ENCODE peak calls at places on chromosomes 5 and 9, in nine cellular contexts. One of them, this sample, is unnamed.
A peak's percentile ranks its signal among the peaks of the same experiment; 100 is the strongest.

GRCh38 chr5:119200795-119201194 is 129.9 kb downstream of the DMXL1 start:
- DNase-seq in HL-60: no peak
- DNase-seq in A673: no peak
- DNase-seq in right cardiac atrium: no peak
- DNase-seq in GM06990: no peak
- DNase-seq in A549: no peak
- DNase-seq in neuronal stem cell: no peak
- DNase-seq in adrenal gland: no peak
- DNase-seq in brain microvascular endothelial cell: no peak
- DNase-seq in this sample: no peak

GRCh38 chr9:85089188-85089969 is 419.9 kb downstream of the NTRK2 start:
- DNase-seq in GM06990: no peak
- DNase-seq in A673: no peak
- DNase-seq in neuronal stem cell: no peak
- DNase-seq in brain microvascular endothelial cell: no peak
- DNase-seq in A549: no peak
- DNase-seq in HL-60: no peak
- DNase-seq in right cardiac atrium: no peak
- DNase-seq in adrenal gland: no peak
- DNase-seq in this sample: no peak

GRCh38 chr9:101235105-101235866 is 149.5 kb downstream of the BAAT start:
- DNase-seq in HL-60: no peak
- DNase-seq in A673: peak; percentile 49
- DNase-seq in neuronal stem cell: peak; percentile 36
- DNase-seq in brain microvascular endothelial cell: no peak
- DNase-seq in adrenal gland: no peak
- DNase-seq in right cardiac atrium: no peak
- DNase-seq in GM06990: no peak
- DNase-seq in A549: peak; percentile 35
- DNase-seq in this sample: no peak

GRCh38 chr9:108478871-108479332 is 376.9 kb downstream of the ACTL7B start:
- DNase-seq in A549: peak; percentile 23
- DNase-seq in A673: no peak
- DNase-seq in right cardiac atrium: no peak
- DNase-seq in neuronal stem cell: no peak
- DNase-seq in GM06990: peak; percentile 3
- DNase-seq in brain microvascular endothelial cell: peak; percentile 81
- DNase-seq in HL-60: no peak
- DNase-seq in adrenal gland: no peak
- DNase-seq in this sample: no peak

GRCh38 chr5:119411291-119411934 is 40.9 kb upstream of the HSD17B4 start:
- DNase-seq in A673: no peak
- DNase-seq in A549: no peak
- DNase-seq in HL-60: no peak
- DNase-seq in brain microvascular endothelial cell: peak; percentile 52
- DNase-seq in right cardiac atrium: no peak
- DNase-seq in adrenal gland: no peak
- DNase-seq in GM06990: no peak
- DNase-seq in neuronal stem cell: no peak
- DNase-seq in this sample: no peak

GRCh38 chr5:168128556-168128955 is 162.9 kb upstream of the WWC1 start:
- DNase-seq in HL-60: no peak
- DNase-seq in adrenal gland: no peak
- DNase-seq in A673: no peak
- DNase-seq in A549: no peak
- DNase-seq in brain microvascular endothelial cell: no peak
- DNase-seq in neuronal stem cell: no peak
- DNase-seq in right cardiac atrium: peak; percentile 49
- DNase-seq in GM06990: no peak
- DNase-seq in this sample: no peak

GRCh38 chr5:39202594-39203290 is 16.6 kb downstream of the FYB1 start:
- DNase-seq in right cardiac atrium: no peak
- DNase-seq in GM06990: no peak
- DNase-seq in neuronal stem cell: no peak
- DNase-seq in adrenal gland: no peak
- DNase-seq in brain microvascular endothelial cell: no peak
- DNase-seq in A549: no peak
- DNase-seq in A673: no peak
- DNase-seq in HL-60: peak; percentile 70
- DNase-seq in this sample: no peak

GRCh38 chr5:74126294-74126693 is 500.3 kb downstream of the ARHGEF28 start:
- DNase-seq in brain microvascular endothelial cell: no peak
- DNase-seq in adrenal gland: no peak
- DNase-seq in HL-60: no peak
- DNase-seq in neuronal stem cell: no peak
- DNase-seq in A673: no peak
- DNase-seq in GM06990: no peak
- DNase-seq in A549: no peak
- DNase-seq in right cardiac atrium: no peak
- DNase-seq in this sample: no peak

GRCh38 chr5:127203818-127204217 is 86.8 kb upstream of the MEGF10 start:
- DNase-seq in A549: no peak
- DNase-seq in neuronal stem cell: no peak
- DNase-seq in brain microvascular endothelial cell: peak; percentile 54
- DNase-seq in HL-60: no peak
- DNase-seq in right cardiac atrium: no peak
- DNase-seq in A673: no peak
- DNase-seq in adrenal gland: no peak
- DNase-seq in GM06990: no peak
- DNase-seq in this sample: no peak

GRCh38 chr9:110880123-110880522 is 158.1 kb downstream of the LPAR1 start:
- DNase-seq in brain microvascular endothelial cell: peak; percentile 30
- DNase-seq in GM06990: no peak
- DNase-seq in A549: no peak
- DNase-seq in neuronal stem cell: no peak
- DNase-seq in HL-60: no peak
- DNase-seq in right cardiac atrium: no peak
- DNase-seq in A673: no peak
- DNase-seq in adrenal gland: no peak
- DNase-seq in this sample: no peak

GRCh38 chr5:42361321-42361688 is 61.9 kb upstream of the GHR start:
- DNase-seq in HL-60: no peak
- DNase-seq in neuronal stem cell: no peak
- DNase-seq in right cardiac atrium: no peak
- DNase-seq in A673: no peak
- DNase-seq in GM06990: no peak
- DNase-seq in adrenal gland: no peak
- DNase-seq in A549: no peak
- DNase-seq in brain microvascular endothelial cell: no peak
- DNase-seq in this sample: peak; percentile 9

GRCh38 chr5:93584531-93585053 is 1.6 kb downstream of the NR2F1 start:
- DNase-seq in A549: no peak
- DNase-seq in adrenal gland: no peak
- DNase-seq in neuronal stem cell: no peak
- DNase-seq in brain microvascular endothelial cell: no peak
- DNase-seq in GM06990: no peak
- DNase-seq in right cardiac atrium: no peak
- DNase-seq in A673: no peak
- DNase-seq in HL-60: no peak
- DNase-seq in this sample: peak; percentile 82

GRCh38 chr9:104866186-104866585 is 61.8 kb downstream of the ABCA1 start:
- DNase-seq in A549: no peak
- DNase-seq in GM06990: no peak
- DNase-seq in A673: no peak
- DNase-seq in right cardiac atrium: no peak
- DNase-seq in brain microvascular endothelial cell: peak; percentile 52
- DNase-seq in neuronal stem cell: no peak
- DNase-seq in adrenal gland: no peak
- DNase-seq in HL-60: no peak
- DNase-seq in this sample: no peak

GRCh38 chr5:141493500-141494422 is 4.9 kb downstream of the PCDHGC5 start:
- DNase-seq in HL-60: no peak
- DNase-seq in A673: no peak
- DNase-seq in GM06990: no peak
- DNase-seq in right cardiac atrium: peak; percentile 65
- DNase-seq in A549: no peak
- DNase-seq in brain microvascular endothelial cell: peak; percentile 53
- DNase-seq in adrenal gland: no peak
- DNase-seq in neuronal stem cell: no peak
- DNase-seq in this sample: no peak

GRCh38 chr5:141495456-141495811 is 6.6 kb downstream of the PCDHGC5 start:
- DNase-seq in right cardiac atrium: peak; percentile 18
- DNase-seq in A673: peak; percentile 72
- DNase-seq in neuronal stem cell: no peak
- DNase-seq in HL-60: no peak
- DNase-seq in brain microvascular endothelial cell: no peak
- DNase-seq in A549: no peak
- DNase-seq in GM06990: no peak
- DNase-seq in adrenal gland: no peak
- DNase-seq in this sample: no peak

GRCh38 chr5:141492168-141492885 is 3.4 kb downstream of the PCDHGC5 start:
- DNase-seq in right cardiac atrium: peak; percentile 64
- DNase-seq in HL-60: no peak
- DNase-seq in neuronal stem cell: no peak
- DNase-seq in A673: no peak
- DNase-seq in brain microvascular endothelial cell: no peak
- DNase-seq in A549: no peak
- DNase-seq in GM06990: peak; percentile 73
- DNase-seq in adrenal gland: no peak
- DNase-seq in this sample: peak; percentile 82

GRCh38 chr5:141494761-141495455 is 6.0 kb downstream of the PCDHGC5 start:
- DNase-seq in right cardiac atrium: peak; percentile 53
- DNase-seq in neuronal stem cell: no peak
- DNase-seq in A673: peak; percentile 86
- DNase-seq in adrenal gland: no peak
- DNase-seq in A549: no peak
- DNase-seq in GM06990: no peak
- DNase-seq in brain microvascular endothelial cell: no peak
- DNase-seq in HL-60: no peak
- DNase-seq in this sample: peak; percentile 68

GRCh38 chr5:141496038-141496437 is 7.2 kb downstream of the PCDHGC5 start:
- DNase-seq in A673: peak; percentile 99
- DNase-seq in A549: no peak
- DNase-seq in GM06990: no peak
- DNase-seq in brain microvascular endothelial cell: peak; percentile 72
- DNase-seq in right cardiac atrium: peak; percentile 37
- DNase-seq in HL-60: no peak
- DNase-seq in neuronal stem cell: no peak
- DNase-seq in adrenal gland: no peak
- DNase-seq in this sample: peak; percentile 68
- H3K4me3 ChIP-seq in A673: peak overlapping the region; percentile 41
- H3K4me3 ChIP-seq in A549: no peak overlapping the region
- H3K4me3 ChIP-seq in GM06990: no peak overlapping the region
- H3K4me3 ChIP-seq in brain microvascular endothelial cell: no peak overlapping the region
- H3K4me3 ChIP-seq in right cardiac atrium: no peak overlapping the region
- H3K4me3 ChIP-seq in HL-60: no peak overlapping the region
- H3K4me3 ChIP-seq in neuronal stem cell: no peak overlapping the region
- H3K4me3 ChIP-seq in adrenal gland: no peak overlapping the region
- H3K4me3 ChIP-seq in this sample: no peak overlapping the region

GRCh38 chr9:90428517-90428916 is 214.1 kb downstream of the DIRAS2 start:
- DNase-seq in HL-60: no peak
- DNase-seq in adrenal gland: no peak
- DNase-seq in neuronal stem cell: no peak
- DNase-seq in A673: no peak
- DNase-seq in brain microvascular endothelial cell: no peak
- DNase-seq in A549: no peak
- DNase-seq in GM06990: no peak
- DNase-seq in right cardiac atrium: no peak
- DNase-seq in this sample: no peak

GRCh38 chr9:90433398-90433890 is 209.2 kb downstream of the DIRAS2 start:
- DNase-seq in brain microvascular endothelial cell: peak; percentile 81
- DNase-seq in neuronal stem cell: peak; percentile 79
- DNase-seq in adrenal gland: no peak
- DNase-seq in A549: peak; percentile 68
- DNase-seq in right cardiac atrium: no peak
- DNase-seq in GM06990: no peak
- DNase-seq in HL-60: no peak
- DNase-seq in A673: peak; percentile 58
- DNase-seq in this sample: peak; percentile 74

DNA sequence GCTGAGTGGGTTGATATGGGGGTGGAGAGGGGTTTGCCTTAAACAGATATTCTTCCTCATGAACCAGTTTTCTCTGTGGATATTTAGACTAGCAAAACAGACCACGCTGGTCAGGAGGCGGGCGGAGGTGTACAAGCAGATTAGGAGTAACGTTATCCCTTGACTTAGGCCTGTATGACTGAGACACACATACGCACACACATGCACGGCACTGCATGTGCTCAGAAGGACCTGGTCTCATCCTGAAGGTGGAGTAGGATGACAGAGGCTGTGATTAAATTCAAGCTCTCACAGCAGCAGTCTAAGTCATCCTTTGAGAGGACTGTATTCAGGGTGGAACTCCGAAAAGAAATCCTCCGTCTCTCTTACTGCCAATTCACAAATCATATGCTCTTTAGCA is 209.7 kb downstream of the DIRAS2 start:
- DNase-seq in right cardiac atrium: no peak
- DNase-seq in neuronal stem cell: no peak
- DNase-seq in GM06990: no peak
- DNase-seq in A673: no peak
- DNase-seq in A549: peak; percentile 12
- DNase-seq in adrenal gland: no peak
- DNase-seq in HL-60: no peak
- DNase-seq in brain microvascular endothelial cell: peak; percentile 7
- DNase-seq in this sample: no peak
- H3K4me3 ChIP-seq in right cardiac atrium: no peak overlapping the region
- H3K4me3 ChIP-seq in neuronal stem cell: no peak overlapping the region
- H3K4me3 ChIP-seq in GM06990: no peak overlapping the region
- H3K4me3 ChIP-seq in A673: peak overlapping the region; percentile 40
- H3K4me3 ChIP-seq in A549: no peak overlapping the region
- H3K4me3 ChIP-seq in adrenal gland: no peak overlapping the region
- H3K4me3 ChIP-seq in HL-60: no peak overlapping the region
- H3K4me3 ChIP-seq in brain microvascular endothelial cell: no peak overlapping the region
- H3K4me3 ChIP-seq in this sample: peak overlapping the region; percentile 25

GRCh38 chr5:143886621-143887301 is 74.8 kb downstream of the HMHB1 start:
- DNase-seq in A549: no peak
- DNase-seq in adrenal gland: no peak
- DNase-seq in A673: no peak
- DNase-seq in brain microvascular endothelial cell: no peak
- DNase-seq in right cardiac atrium: peak; percentile 46
- DNase-seq in neuronal stem cell: no peak
- DNase-seq in GM06990: no peak
- DNase-seq in HL-60: no peak
- DNase-seq in this sample: no peak
- H3K4me3 ChIP-seq in A549: no peak overlapping the region
- H3K4me3 ChIP-seq in adrenal gland: no peak overlapping the region
- H3K4me3 ChIP-seq in A673: no peak overlapping the region
- H3K4me3 ChIP-seq in brain microvascular endothelial cell: no peak overlapping the region
- H3K4me3 ChIP-seq in right cardiac atrium: no peak overlapping the region
- H3K4me3 ChIP-seq in neuronal stem cell: no peak overlapping the region
- H3K4me3 ChIP-seq in GM06990: no peak overlapping the region
- H3K4me3 ChIP-seq in HL-60: no peak overlapping the region
- H3K4me3 ChIP-seq in this sample: no peak overlapping the region

DNA sequence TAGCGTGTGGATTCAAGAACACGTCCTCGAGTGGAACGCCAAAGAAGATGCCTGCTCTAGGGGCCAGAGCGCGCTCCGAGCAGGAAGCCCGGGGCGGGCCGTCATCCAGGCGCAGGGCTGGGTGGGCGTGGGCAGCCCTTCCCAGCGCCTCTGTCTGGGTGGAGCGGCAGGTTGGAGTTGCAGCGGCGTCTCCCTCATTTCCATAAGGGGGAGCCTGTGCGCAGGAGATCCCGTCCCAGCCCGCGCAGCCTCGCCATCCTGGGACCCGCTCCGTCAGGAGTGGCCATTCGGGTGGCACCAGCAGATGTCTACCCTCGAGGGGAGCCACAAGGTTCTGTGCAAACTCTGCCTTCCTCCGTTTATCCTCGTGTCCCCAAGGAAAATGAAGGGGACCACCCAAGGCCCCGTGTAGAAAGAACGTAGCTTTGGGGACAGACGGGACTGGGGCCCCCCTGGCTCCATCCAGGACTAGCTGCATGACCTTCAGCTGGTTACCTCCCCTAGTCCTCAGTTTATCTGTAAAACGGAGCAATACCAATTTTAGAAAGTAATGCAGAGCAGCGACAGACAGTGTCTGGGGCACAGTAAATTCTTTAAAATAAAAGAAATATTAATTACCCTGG is 155.5 kb upstream of the SMIM23 start:
- DNase-seq in A549: peak; percentile 71
- DNase-seq in HL-60: no peak
- DNase-seq in neuronal stem cell: peak; percentile 63
- DNase-seq in A673: peak; percentile 64
- DNase-seq in adrenal gland: no peak
- DNase-seq in right cardiac atrium: peak; percentile 82
- DNase-seq in brain microvascular endothelial cell: peak; percentile 54
- DNase-seq in GM06990: no peak
- DNase-seq in this sample: peak; percentile 92
- H3K4me3 ChIP-seq in A549: peak overlapping the region; percentile 50
- H3K4me3 ChIP-seq in HL-60: no peak overlapping the region
- H3K4me3 ChIP-seq in neuronal stem cell: no peak overlapping the region
- H3K4me3 ChIP-seq in A673: no peak overlapping the region
- H3K4me3 ChIP-seq in adrenal gland: no peak overlapping the region
- H3K4me3 ChIP-seq in right cardiac atrium: no peak overlapping the region
- H3K4me3 ChIP-seq in brain microvascular endothelial cell: peak overlapping the region; percentile 27
- H3K4me3 ChIP-seq in GM06990: no peak overlapping the region
- H3K4me3 ChIP-seq in this sample: peak overlapping the region; percentile 10